ENCODE peak calls at places on chromosomes 13 and 19, in ten cellular contexts. K, V, W, H, O, U, F, A, R and G are unnamed samples.

GRCh38 chr19:52690395-52691214 is 44.2 kb downstream of the ZNF611 start:
- DNase-seq in K (peak; percentile 80), V (peak; percentile 96), W (peak; percentile 93), H (peak; percentile 82), O (peak; percentile 98), U (peak; percentile 93), F (peak; percentile 95), A (peak; percentile 96), R (peak; percentile 94), G (peak; percentile 82)

GRCh38 chr13:93522486-93522885 is 295.9 kb downstream of the GPC6 start:
- DNase-seq in K (no peak), V (no peak), W (no peak), H (no peak), O (no peak), U (no peak), F (no peak), A (peak; percentile 31), R (no peak), G (no peak)

GRCh38 chr13:73850104-73850898 is 283.9 kb downstream of the KLF12 start:
- DNase-seq in K (no peak), V (no peak), W (no peak), H (no peak), O (no peak), U (no peak), F (no peak), A (no peak), R (no peak), G (no peak)

GRCh38 chr13:53206455-53206854 is 177.8 kb downstream of the OLFM4 start:
- DNase-seq in K (no peak), V (no peak), W (no peak), H (no peak), O (no peak), U (no peak), F (no peak), A (no peak), R (peak; percentile 31), G (no peak)

GRCh38 chr13:106277483-106278154 is 257.8 kb downstream of the EFNB2 start:
- DNase-seq in K (no peak), V (no peak), W (no peak), H (no peak), O (no peak), U (no peak), F (peak; percentile 24), A (no peak), R (no peak), G (no peak)

GRCh38 chr19:33376931-33377557 is 3.5 kb downstream of the CEBPG start:
- DNase-seq in K (no peak), V (no peak), W (no peak), H (no peak), O (no peak), U (peak; percentile 27), F (no peak), A (no peak), R (no peak), G (no peak)

GRCh38 chr13:107976628-107977027 is 238.7 kb downstream of the LIG4 start:
- DNase-seq in K (no peak), V (no peak), W (no peak), H (no peak), O (no peak), U (no peak), F (no peak), A (no peak), R (no peak), G (no peak)

GRCh38 chr19:55452381-55453325 is 8.8 kb downstream of the ISOC2 start:
- DNase-seq in K (peak; percentile 12), V (peak; percentile 76), W (no peak), H (no peak), O (no peak), U (no peak), F (peak; percentile 71), A (peak; percentile 88), R (peak; percentile 98), G (no peak)

GRCh38 chr19:16361254-16361653 is 36.6 kb downstream of the KLF2 start:
- DNase-seq in K (no peak), V (no peak), W (no peak), H (no peak), O (no peak), U (no peak), F (no peak), A (no peak), R (no peak), G (no peak)

DNA sequence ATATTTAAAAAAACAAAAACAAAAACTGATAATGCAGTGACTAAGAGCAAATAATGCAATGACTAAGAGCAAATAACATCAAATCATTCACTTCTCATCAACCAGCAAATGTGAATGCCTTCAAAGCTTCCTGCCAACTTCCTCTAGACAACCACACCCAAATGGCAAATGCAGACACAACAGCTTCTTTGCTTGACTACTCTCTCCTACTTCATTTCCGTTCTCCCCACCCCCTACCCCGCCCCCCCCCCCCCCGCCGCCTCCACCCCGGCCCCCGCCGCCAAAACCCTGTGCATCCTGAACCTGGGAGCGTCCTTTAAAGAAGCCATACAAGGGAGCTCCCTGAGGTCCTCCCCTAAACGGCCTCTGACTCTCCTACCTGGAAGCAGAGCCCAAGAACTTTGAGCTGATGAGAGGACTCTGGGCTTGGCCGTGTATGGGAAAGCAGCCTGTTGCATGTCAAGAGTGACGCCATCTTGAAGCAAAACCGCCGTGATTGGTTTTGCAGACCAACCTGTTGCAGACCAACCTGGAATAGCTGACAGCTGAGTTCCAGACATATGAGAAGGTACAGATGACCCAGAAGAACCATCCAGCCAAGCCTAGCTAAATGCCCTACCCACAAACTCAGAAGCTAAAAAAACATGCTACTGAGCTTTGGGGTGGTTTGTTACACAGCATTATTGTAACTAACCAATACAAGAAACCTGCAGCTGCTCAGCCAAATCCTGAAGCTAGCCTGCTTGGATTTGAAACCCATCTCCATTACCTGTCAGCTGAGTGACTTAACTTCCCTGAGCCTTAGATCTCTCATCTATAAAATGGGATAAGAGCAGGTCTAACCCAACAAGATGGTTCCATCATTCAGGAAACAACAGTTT is 24.7 kb downstream of the TEX101 start:
- DNase-seq in K (peak; percentile 46), V (no peak), W (peak; percentile 26), H (no peak), O (no peak), U (peak; percentile 35), F (peak; percentile 10), A (peak; percentile 28), R (no peak), G (peak; percentile 44)
- H3K27ac ChIP-seq in K (peak overlapping the region; percentile 78), V (no peak overlapping the region), W (peak overlapping the region; percentile 64), H (no peak overlapping the region), O (no peak overlapping the region), U (peak overlapping the region; percentile 93), F (peak overlapping the region; percentile 24), A (no peak overlapping the region), R (peak overlapping the region; percentile 69), G (peak overlapping the region; percentile 85)

DNA sequence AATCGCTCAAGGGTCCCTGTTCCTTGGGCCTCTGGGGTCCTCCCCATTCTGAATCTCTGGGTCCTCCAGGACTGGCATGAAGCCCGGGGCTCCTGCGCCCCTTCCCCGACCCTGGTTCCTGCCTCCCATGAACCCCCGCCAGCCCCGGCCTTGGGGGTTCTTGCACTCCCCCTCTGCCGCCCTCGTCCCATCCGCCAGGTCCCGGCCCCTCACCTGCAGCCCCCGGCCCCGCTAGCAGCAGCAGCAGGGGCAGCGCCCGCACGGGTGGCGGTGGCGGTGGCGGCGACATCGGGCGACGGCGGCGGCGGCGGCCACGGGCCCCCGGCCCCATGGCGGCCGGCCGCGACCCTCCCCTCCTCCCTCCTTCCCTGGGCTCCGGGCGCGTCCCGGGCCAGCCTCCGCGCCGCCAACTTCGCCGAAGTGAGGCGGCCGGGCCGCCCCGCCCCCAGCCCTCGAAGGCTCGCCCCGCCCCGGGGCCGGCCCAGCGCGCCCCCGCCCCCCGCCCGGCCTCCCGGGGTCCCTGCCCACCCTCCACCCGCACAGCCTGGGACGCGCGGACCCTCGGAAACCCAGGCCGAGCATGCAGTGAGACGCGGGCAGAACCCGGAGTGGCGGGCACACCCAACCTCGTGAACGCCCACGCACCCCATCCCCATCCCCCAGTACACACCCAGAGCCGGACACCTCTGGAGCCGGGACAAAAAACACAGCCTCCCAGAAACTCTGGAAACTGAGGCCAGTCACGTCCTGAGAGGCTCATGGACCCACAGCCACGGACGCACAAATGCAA is at the start of gene NOTCH3:
- DNase-seq in K (no peak), V (no peak), W (no peak), H (no peak), O (no peak), U (peak; percentile 33), F (peak; percentile 29), A (no peak), R (peak; percentile 88), G (no peak)
- H3K4me1 ChIP-seq in K (peaks cover 8% of the 10 kb centered on the region), V (peaks cover 7% of the 10 kb centered on the region), W (peaks cover 7% of the 10 kb centered on the region), H (peaks cover 38% of the 10 kb centered on the region), O (no peaks in the 10 kb centered on the region), U (peaks cover 39% of the 10 kb centered on the region), F (peaks cover 21% of the 10 kb centered on the region), A (no peaks in the 10 kb centered on the region), R (no peaks in the 10 kb centered on the region), G (peaks cover 7% of the 10 kb centered on the region)

DNA sequence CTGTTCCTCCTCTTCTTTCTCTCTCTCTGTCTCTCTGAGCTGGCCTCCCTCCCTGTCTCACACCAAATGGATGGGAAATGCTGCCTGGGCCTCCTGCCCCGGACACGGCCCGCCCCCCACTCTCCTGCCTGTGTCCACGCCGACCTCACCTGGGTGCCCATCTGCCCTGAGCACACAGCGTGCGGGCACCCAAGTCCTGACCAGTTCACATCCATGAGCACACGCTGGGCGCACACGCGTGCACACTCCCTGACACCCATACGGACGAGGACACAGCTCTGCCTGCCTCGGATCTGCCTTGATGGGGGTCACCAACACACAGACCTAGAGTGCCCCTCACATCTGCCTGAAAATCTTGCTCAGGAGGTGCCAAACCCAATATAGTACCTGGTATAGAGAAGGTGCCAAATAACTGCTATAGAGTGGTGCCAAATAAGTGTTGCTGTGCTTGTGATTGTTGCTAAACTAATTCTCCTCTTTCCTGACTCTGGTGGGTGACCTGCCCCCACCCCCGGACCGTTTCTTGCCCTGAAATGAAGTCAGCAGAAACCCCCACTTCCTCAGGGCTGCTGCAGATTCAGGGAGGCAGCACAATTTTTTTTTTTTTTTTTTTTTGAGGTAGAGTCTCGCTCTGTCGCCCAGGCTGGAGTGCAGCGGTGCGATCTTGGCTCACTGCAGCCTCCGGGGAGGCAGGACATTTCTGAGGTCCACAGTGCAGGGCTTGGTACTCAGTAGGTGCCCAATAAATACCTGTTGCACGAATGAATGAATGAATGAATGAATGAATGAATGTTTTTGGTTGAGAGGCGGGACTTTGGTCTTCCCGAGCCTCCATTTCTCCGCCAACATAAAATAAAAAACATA is 4.6 kb downstream of the NFIC start:
- DNase-seq in K (no peak), V (no peak), W (no peak), H (no peak), O (no peak), U (no peak), F (no peak), A (no peak), R (no peak), G (no peak)
- H3K4me3 ChIP-seq in K (no peak overlapping the region), V (peak overlapping the region; percentile 85), W (no peak overlapping the region), H (peak overlapping the region; percentile 99), O (no peak overlapping the region), U (no peak overlapping the region), F (no peak overlapping the region), A (no peak overlapping the region), R (no peak overlapping the region), G (no peak overlapping the region)

DNA sequence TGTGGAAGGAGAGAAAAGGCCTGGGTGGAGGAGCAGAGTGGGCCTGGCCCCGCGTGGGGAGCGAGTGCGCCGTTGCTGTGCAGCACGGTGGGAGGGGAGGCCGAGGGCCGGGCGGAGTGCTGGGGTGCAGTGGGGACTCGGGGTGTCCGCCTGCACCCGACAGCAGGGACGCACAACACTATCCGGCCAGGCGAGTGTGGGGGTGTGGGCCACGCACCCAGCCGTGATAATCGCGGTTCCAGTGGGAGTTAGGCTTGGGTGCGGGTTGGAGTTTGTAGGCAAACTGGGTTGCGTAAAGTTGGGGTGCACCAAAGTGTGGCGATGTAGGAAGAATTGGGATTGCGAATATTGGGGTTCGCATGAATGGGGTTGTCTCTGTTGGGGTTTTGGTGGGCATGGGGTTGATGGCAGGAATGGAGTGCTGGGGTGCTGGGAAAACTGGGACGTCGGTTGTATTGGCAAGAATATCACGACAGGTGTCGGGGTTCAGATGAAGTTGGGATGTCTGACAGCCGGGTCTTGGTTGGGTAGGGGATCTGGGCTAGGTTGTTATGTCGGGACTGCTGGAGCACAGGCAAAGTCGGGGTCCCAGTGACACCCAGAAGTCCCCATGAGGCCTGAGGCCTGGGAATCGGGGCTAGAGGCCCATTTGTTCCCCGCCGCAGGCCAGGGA is 604 bp upstream of the CIRBP start:
- DNase-seq in K (no peak), V (peak; percentile 46), W (no peak), H (no peak), O (no peak), U (no peak), F (peak; percentile 28), A (no peak), R (no peak), G (no peak)
- H3K27ac ChIP-seq in K (peak overlapping the region; percentile 85), V (peak overlapping the region; percentile 99), W (peak overlapping the region; percentile 9), H (peak overlapping the region; percentile 97), O (peak overlapping the region; percentile 66), U (no peak overlapping the region), F (peak overlapping the region; percentile 98), A (no peak overlapping the region), R (peak overlapping the region; percentile 91), G (peak overlapping the region; percentile 60)